ENCODE peak calls at places on chromosomes 13 and 19, in ten cellular contexts. Y is CD8-positive, alpha-beta memory T cell; I is kidney glomerular epithelial cell; Z is NCI-H2081; W is hippocampal formation; U is neural crest cell; L is left ventricle myocardium inferior; E is mucosa of gallbladder; D is SK-N-DZ; F is NCI-H345. N is an unnamed sample.

GRCh38 chr13:50130686-50131051 is 115.4 kb downstream of the KCNRG start:
- DNase-seq in L (peak), U (peak), W (no peak), Z (no peak), D (peak), E (no peak), F (no peak), I (no peak), Y (peak), N (peak)

GRCh38 chr13:36183901-36184300 is 30.5 kb downstream of the SOHLH2 start:
- DNase-seq in F (no peak), Y (no peak), W (no peak), Z (no peak), E (no peak), U (no peak), D (no peak), I (no peak), L (no peak), N (no peak)

GRCh38 chr19:14385492-14385891 is 4.2 kb downstream of the ADGRE5 start:
- DNase-seq in W (no peak), Z (no peak), E (no peak), L (no peak), D (no peak), I (no peak), F (no peak), Y (peak), U (no peak), N (no peak)

GRCh38 chr19:12668937-12669271 is 2.3 kb downstream of the WDR83 start:
- DNase-seq in Z (no peak), F (peak), W (no peak), U (no peak), D (no peak), I (no peak), Y (peak), E (peak), L (peak), N (peak)

GRCh38 chr19:18063463-18063862 is 23.3 kb downstream of the IL12RB1 start:
- DNase-seq in D (no peak), U (peak), Y (peak), F (no peak), W (no peak), Z (no peak), L (no peak), I (no peak), E (no peak), N (no peak)

GRCh38 chr19:14449321-14449720 is 16.2 kb downstream of the PKN1 start:
- DNase-seq in I (no peak), Y (no peak), F (no peak), U (no peak), E (no peak), D (no peak), L (no peak), Z (no peak), W (no peak), N (no peak)

GRCh38 chr19:1295169-1296012 is 9.7 kb downstream of the EFNA2 start:
- DNase-seq in U (no peak), F (no peak), L (no peak), Z (no peak), E (no peak), D (no peak), W (no peak), Y (peak), I (no peak), N (no peak)

GRCh38 chr19:30280018-30280417 is 92.2 kb upstream of the ZNF536 start:
- DNase-seq in L (no peak), F (no peak), U (no peak), E (no peak), Z (no peak), D (no peak), I (no peak), Y (no peak), W (no peak), N (no peak)

GRCh38 chr13:53206455-53206854 is 177.8 kb downstream of the OLFM4 start:
- DNase-seq in Z (peak), L (no peak), D (peak), I (no peak), E (no peak), U (no peak), F (peak), Y (no peak), W (no peak), N (no peak)

GRCh38 chr13:65133094-65133493 is 2097.0 kb downstream of the PCDH9 start:
- DNase-seq in U (no peak), D (no peak), F (no peak), W (no peak), L (no peak), Y (no peak), I (no peak), E (no peak), Z (no peak), N (no peak)

GRCh38 chr13:97212540-97213146 is 9.5 kb upstream of the MBNL2 start:
- DNase-seq in Z (peak), W (peak), L (no peak), D (peak), E (no peak), I (peak), Y (no peak), U (no peak), F (no peak), N (no peak)

GRCh38 chr13:61664821-61665705 is 249.4 kb upstream of the PCDH20 start:
- DNase-seq in E (peak), I (peak), Z (no peak), F (peak), L (no peak), D (peak), Y (no peak), U (peak), W (no peak), N (peak)

GRCh38 chr19:16627194-16627927 is 643 bp downstream of the MED26 start:
- DNase-seq in F (no peak), Z (no peak), L (no peak), E (no peak), U (peak), W (no peak), Y (no peak), I (no peak), D (no peak), N (no peak)

GRCh38 chr13:75889427-75889826 is 253.3 kb downstream of the LMO7 start:
- DNase-seq in D (no peak), E (no peak), F (no peak), I (no peak), U (no peak), Y (no peak), Z (no peak), W (no peak), L (no peak), N (no peak)

GRCh38 chr19:15154002-15154612 is 46.7 kb downstream of the NOTCH3 start:
- DNase-seq in U (peak), I (peak), W (no peak), L (no peak), E (no peak), Y (no peak), F (no peak), D (peak), Z (peak), N (no peak)

GRCh38 chr19:14048439-14049153 is 13.3 kb downstream of the PALM3 start:
- DNase-seq in E (peak), L (peak), Y (peak), W (no peak), F (no peak), I (no peak), U (peak), D (no peak), Z (peak), N (no peak)

GRCh38 chr13:109787135-109787954 is 962 bp upstream of the IRS2 start:
- DNase-seq in U (peak), F (peak), Y (peak), D (peak), Z (peak), E (no peak), W (no peak), L (peak), I (no peak), N (no peak)

N was measured in non-pigmented ciliary epithelial cell.